ENCODE peak calls at places on chromosomes 13 and 19, in four cellular contexts. One of them, this sample, is unnamed.
A peak's percentile ranks its signal among the peaks of the same experiment; 100 is the strongest.

GRCh38 chr19:42051166-42052115 is 18.6 kb downstream of the GRIK5 start:
- DNase-seq in psoas muscle: no peak
- DNase-seq in Jurkat, Clone E6-1: no peak
- DNase-seq in effector memory CD4-positive, alpha-beta T cell: no peak
- DNase-seq in this sample: peak; percentile 100

GRCh38 chr19:10361569-10362011 is 18.8 kb downstream of the TYK2 start:
- DNase-seq in psoas muscle: no peak
- DNase-seq in Jurkat, Clone E6-1: no peak
- DNase-seq in effector memory CD4-positive, alpha-beta T cell: no peak
- DNase-seq in this sample: no peak

GRCh38 chr19:13051581-13052165 is 51.0 kb downstream of the LYL1 start:
- DNase-seq in psoas muscle: peak; percentile 88
- DNase-seq in Jurkat, Clone E6-1: peak; percentile 58
- DNase-seq in effector memory CD4-positive, alpha-beta T cell: no peak
- DNase-seq in this sample: peak; percentile 29

GRCh38 chr13:20360041-20360491 is 127.9 kb upstream of the GJB6 start:
- DNase-seq in psoas muscle: no peak
- DNase-seq in Jurkat, Clone E6-1: peak; percentile 27
- DNase-seq in effector memory CD4-positive, alpha-beta T cell: no peak
- DNase-seq in this sample: peak; percentile 85

GRCh38 chr13:33322474-33322827 is 36.9 kb upstream of the STARD13 start:
- DNase-seq in psoas muscle: peak; percentile 61
- DNase-seq in Jurkat, Clone E6-1: no peak
- DNase-seq in effector memory CD4-positive, alpha-beta T cell: no peak
- DNase-seq in this sample: no peak

GRCh38 chr13:113668491-113668971 is 1.5 kb downstream of the GRK1 start:
- DNase-seq in psoas muscle: peak; percentile 31
- DNase-seq in Jurkat, Clone E6-1: peak; percentile 33
- DNase-seq in effector memory CD4-positive, alpha-beta T cell: no peak
- DNase-seq in this sample: no peak

GRCh38 chr19:42528354-42529247 is at the start of gene CEACAM1:
- DNase-seq in psoas muscle: no peak
- DNase-seq in Jurkat, Clone E6-1: peak; percentile 25
- DNase-seq in effector memory CD4-positive, alpha-beta T cell: peak; percentile 11
- DNase-seq in this sample: peak; percentile 55

GRCh38 chr13:77042566-77043177 is 15.7 kb upstream of the FBXL3 start:
- DNase-seq in psoas muscle: no peak
- DNase-seq in Jurkat, Clone E6-1: no peak
- DNase-seq in effector memory CD4-positive, alpha-beta T cell: no peak
- DNase-seq in this sample: no peak

GRCh38 chr19:32469796-32470195 is 64.2 kb downstream of the DPY19L3 start:
- DNase-seq in psoas muscle: no peak
- DNase-seq in Jurkat, Clone E6-1: no peak
- DNase-seq in effector memory CD4-positive, alpha-beta T cell: no peak
- DNase-seq in this sample: no peak

GRCh38 chr13:114145256-114145655 is 12.8 kb upstream of the RASA3 start:
- DNase-seq in psoas muscle: peak; percentile 35
- DNase-seq in Jurkat, Clone E6-1: no peak
- DNase-seq in effector memory CD4-positive, alpha-beta T cell: no peak
- DNase-seq in this sample: no peak

GRCh38 chr13:103866041-103866440 is 799.8 kb upstream of the SLC10A2 start:
- DNase-seq in psoas muscle: no peak
- DNase-seq in Jurkat, Clone E6-1: no peak
- DNase-seq in effector memory CD4-positive, alpha-beta T cell: no peak
- DNase-seq in this sample: no peak

DNA sequence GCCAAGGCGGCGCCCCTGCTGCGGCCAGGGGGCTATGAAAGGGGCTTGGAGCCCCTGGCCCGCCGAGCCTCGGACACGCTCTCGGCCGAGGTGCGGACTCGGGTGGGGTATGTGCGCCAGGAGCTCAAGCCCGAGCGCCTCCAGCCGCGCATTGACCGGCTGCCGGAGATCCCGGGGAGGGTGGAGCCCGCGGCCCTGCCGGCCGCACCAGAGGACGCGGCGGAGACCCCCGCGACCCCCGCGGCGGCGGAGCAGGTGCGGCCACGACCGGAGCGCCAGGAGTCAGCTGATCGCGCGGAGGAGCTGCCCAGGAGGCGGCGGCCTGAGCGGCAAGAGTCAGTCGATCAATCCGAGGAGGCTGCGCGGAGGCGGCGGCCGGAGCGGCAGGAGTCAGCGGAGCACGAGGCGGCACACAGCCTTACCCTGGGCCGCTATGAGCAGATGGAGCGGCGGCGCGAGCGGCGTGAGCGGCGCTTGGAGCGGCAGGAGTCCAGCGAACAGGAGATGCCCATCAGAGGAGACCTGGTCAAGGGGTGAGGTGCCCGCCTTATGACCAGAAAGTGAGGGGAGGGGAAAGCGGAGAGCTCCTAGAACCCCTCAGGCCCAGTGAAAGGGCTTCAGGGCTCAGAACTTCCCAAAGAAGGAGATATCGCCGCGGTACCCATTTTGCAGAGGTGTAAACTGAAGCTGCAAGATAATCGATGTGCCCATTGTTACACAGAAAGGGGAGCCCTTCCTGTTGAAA is 8.8 kb upstream of the SHKBP1 start:
- DNase-seq in psoas muscle: no peak
- DNase-seq in Jurkat, Clone E6-1: no peak
- DNase-seq in effector memory CD4-positive, alpha-beta T cell: no peak
- DNase-seq in this sample: no peak
- H3K4me3 ChIP-seq in psoas muscle: peak overlapping the region; percentile 58
- H3K4me3 ChIP-seq in Jurkat, Clone E6-1: no peak overlapping the region
- H3K4me3 ChIP-seq in effector memory CD4-positive, alpha-beta T cell: peak overlapping the region; percentile 29
- H3K4me3 ChIP-seq in this sample: peak overlapping the region; percentile 9

DNA sequence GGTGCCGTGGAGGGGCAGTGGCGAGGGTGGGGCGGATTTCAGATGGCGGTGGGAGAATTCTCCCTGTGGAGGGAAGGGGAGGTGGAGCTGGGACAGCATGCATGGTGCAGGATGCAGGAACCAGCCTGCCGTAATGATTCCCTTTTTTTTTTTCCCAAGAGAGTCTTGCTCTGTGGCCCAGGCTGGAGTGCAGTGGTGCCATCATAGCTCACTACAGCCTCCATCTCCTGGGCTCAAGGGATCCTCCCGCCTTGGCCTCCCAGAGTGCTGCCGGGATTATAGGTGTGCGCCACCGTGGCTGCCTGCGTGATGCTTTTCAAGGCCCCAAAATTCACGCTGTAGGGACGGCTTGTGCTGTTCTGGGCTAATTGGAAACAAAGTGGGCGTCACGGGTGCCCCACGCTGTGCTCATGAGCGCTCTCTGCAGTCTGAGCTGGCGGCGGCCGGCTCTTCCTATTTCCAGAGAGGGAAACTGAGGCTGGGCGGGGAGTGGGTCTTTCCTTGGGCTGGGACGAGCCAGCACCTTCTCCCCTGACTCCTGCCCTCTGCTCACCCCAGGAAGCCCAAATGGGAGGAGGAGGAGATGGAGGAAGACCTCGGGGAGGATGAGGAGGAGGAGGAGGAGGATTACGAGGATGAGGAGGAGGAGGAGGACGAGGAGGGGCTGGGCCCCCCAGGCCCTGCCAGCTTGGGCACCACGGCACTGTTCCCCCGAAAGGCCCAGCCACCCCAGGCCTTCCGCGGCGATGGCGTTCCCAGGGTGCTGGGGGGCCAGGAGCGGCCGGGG is 6.2 kb downstream of the ARID3A start:
- DNase-seq in psoas muscle: no peak
- DNase-seq in Jurkat, Clone E6-1: no peak
- DNase-seq in effector memory CD4-positive, alpha-beta T cell: no peak
- DNase-seq in this sample: no peak
- H3K4me3 ChIP-seq in psoas muscle: no peak overlapping the region
- H3K4me3 ChIP-seq in Jurkat, Clone E6-1: no peak overlapping the region
- H3K4me3 ChIP-seq in effector memory CD4-positive, alpha-beta T cell: peak overlapping the region; percentile 24
- H3K4me3 ChIP-seq in this sample: no peak overlapping the region

DNA sequence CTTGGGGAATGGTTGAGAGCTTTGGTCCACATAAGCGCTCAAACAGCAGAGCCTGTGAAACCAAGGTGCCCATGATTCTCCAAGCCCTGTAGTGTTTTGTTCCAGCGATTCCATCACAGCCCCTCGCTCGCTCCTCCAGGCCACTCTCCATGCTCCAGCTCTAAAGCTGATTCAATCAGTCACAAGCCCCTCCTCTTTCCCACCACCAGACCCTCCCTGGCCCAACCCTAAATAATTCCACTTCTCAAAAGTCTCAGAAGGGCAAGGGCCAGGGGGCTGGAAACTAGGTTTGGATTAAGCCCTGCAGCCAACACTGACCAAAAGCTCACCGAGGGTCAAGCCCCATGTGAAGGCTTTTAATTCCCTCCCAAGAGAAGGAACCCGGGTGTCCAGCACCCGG is 1.5 kb downstream of the ZNF296 start:
- DNase-seq in psoas muscle: no peak
- DNase-seq in Jurkat, Clone E6-1: no peak
- DNase-seq in effector memory CD4-positive, alpha-beta T cell: no peak
- DNase-seq in this sample: no peak
- H3K4me3 ChIP-seq in psoas muscle: no peak overlapping the region
- H3K4me3 ChIP-seq in Jurkat, Clone E6-1: no peak overlapping the region
- H3K4me3 ChIP-seq in effector memory CD4-positive, alpha-beta T cell: no peak overlapping the region
- H3K4me3 ChIP-seq in this sample: peak overlapping the region; percentile 84

DNA sequence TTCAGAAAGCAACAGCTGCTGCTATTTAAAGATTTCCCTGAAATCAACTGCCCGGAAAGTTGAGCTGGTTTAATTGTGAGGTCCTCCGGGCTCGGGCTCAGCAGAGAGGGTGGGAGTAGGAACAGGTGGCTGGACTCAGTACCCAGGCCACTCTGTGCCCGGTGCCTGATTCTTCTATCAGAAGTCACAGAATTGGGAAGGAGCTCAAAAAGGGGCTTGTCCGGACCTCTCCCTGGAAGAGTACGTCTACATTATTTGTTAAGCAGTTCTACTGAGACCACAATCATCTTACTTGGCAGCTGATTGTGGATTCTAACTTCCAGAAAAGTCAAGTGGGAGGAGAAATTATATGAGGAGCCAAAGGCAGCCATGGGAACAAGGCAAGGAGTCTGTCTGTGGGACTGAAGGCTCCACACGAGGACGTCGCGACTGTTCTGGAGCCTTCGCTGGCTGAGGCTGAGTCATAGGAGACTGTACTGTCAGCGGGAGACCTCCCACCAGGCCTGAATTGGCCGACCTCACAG is 91.7 kb upstream of the ANKRD10 start:
- DNase-seq in psoas muscle: peak; percentile 81
- DNase-seq in Jurkat, Clone E6-1: no peak
- DNase-seq in effector memory CD4-positive, alpha-beta T cell: no peak
- DNase-seq in this sample: peak; percentile 31
- H3K4me3 ChIP-seq in psoas muscle: peak overlapping the region; percentile 33
- H3K4me3 ChIP-seq in Jurkat, Clone E6-1: no peak overlapping the region
- H3K4me3 ChIP-seq in effector memory CD4-positive, alpha-beta T cell: no peak overlapping the region
- H3K4me3 ChIP-seq in this sample: no peak overlapping the region

This sample was measured in bronchial epithelial cell.